ENCODE peak calls at places on chromosome 20, in nine cellular contexts. H, B, G, U, P, I, E, F and N are unnamed samples.

GRCh38 chr20:3995067-3995748 is 20.1 kb downstream of the RNF24 start:
- DNase-seq in H (no peak), B (no peak), G (no peak), U (no peak), P (no peak), I (no peak), E (no peak), F (no peak), N (no peak)

GRCh38 chr20:10553326-10553984 is 118.3 kb downstream of the SLX4IP start:
- DNase-seq in H (peak; percentile 79), B (peak; percentile 48), G (no peak), U (peak; percentile 77), P (peak; percentile 62), I (no peak), E (peak; percentile 15), F (peak; percentile 74), N (peak; percentile 72)

GRCh38 chr20:13904766-13905165 is 85.6 kb downstream of the SEL1L2 start:
- DNase-seq in H (no peak), B (no peak), G (no peak), U (no peak), P (no peak), I (no peak), E (no peak), F (no peak), N (no peak)

GRCh38 chr20:2006452-2007381 is 12.9 kb upstream of the PDYN start:
- DNase-seq in H (no peak), B (no peak), G (no peak), U (no peak), P (peak; percentile 32), I (no peak), E (peak; percentile 46), F (no peak), N (peak; percentile 27)

GRCh38 chr20:61451009-61451408 is 198.9 kb downstream of the CDH4 start:
- DNase-seq in H (no peak), B (no peak), G (no peak), U (no peak), P (no peak), I (no peak), E (no peak), F (no peak), N (no peak)

GRCh38 chr20:54037525-54037924 is 32.9 kb downstream of the BCAS1 start:
- DNase-seq in H (no peak), B (no peak), G (no peak), U (no peak), P (no peak), I (no peak), E (no peak), F (no peak), N (no peak)

GRCh38 chr20:43034981-43035724 is 154.6 kb downstream of the PTPRT start:
- DNase-seq in H (no peak), B (no peak), G (no peak), U (no peak), P (no peak), I (no peak), E (no peak), F (no peak), N (no peak)

GRCh38 chr20:46999821-47000465 is 105.3 kb downstream of the EYA2 start:
- DNase-seq in H (no peak), B (no peak), G (no peak), U (no peak), P (no peak), I (no peak), E (no peak), F (no peak), N (no peak)

GRCh38 chr20:8424010-8424409 is 291.9 kb downstream of the PLCB1 start:
- DNase-seq in H (no peak), B (no peak), G (no peak), U (no peak), P (no peak), I (no peak), E (no peak), F (no peak), N (no peak)

DNA sequence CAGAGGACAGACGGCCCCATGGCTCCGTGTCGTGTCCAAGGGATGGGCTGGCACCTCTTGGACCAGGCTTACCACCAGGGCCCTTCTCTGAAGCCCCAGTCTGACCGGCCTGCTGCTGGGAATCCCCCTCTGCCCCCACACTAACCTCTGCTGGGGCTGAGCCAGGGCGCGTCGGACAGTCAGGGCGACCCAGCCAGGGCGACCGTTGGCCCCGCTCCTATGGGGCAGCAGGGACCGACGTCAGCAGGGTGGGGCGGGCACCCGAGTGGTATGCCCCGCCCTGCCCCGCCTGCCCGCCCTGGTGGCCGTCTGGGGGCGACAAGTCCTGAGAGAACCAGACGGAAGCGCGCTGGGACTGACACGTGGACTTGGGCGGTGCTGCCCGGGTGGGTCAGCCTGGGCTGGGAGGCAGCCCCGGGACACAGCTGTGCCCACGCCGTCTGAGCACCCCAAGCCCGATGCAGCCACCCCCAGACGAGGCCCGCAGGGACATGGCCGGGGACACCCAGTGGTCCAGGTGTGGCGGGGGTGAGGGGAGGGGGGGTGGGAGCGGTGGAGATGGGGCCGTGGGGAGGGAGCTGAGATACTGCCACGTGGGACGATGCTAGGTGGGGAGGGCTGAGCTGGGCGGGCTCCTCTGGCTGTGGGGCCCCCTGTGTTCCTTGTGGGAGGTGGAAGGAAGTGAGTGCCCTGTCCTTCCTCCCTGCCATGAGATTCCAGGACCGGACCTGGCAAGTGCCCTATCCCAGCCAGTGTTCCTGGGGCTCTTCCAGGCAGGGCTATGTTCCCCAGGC is at the start of gene SLC17A9:
- DNase-seq in H (peak; percentile 87), B (peak; percentile 43), G (peak; percentile 91), U (peak; percentile 72), P (peak; percentile 89), I (no peak), E (no peak), F (peak; percentile 94), N (peak; percentile 84)
- TF ChIP-seq EP300 in H (no peak), B (no peak), G (no peak), U (no peak), P (no peak), I (no peak), E (no peak), F (no peak), N (no peak)

GRCh38 chr20:57396638-57397003 is 5.4 kb downstream of the RBM38 start:
- DNase-seq in H (no peak), B (no peak), G (no peak), U (peak; percentile 17), P (no peak), I (no peak), E (no peak), F (no peak), N (no peak)
- H3K36me3 ChIP-seq in H (peaks cover under 1% of the 10 kb centered on the region), B (no peaks in the 10 kb centered on the region), G (peaks cover 16% of the 10 kb centered on the region), U (no peaks in the 10 kb centered on the region), P (peaks cover 40% of the 10 kb centered on the region), I (peaks cover 15% of the 10 kb centered on the region), E (peaks cover 96% of the 10 kb centered on the region), F (no peaks in the 10 kb centered on the region), N (peaks cover 69% of the 10 kb centered on the region)

GRCh38 chr20:22418738-22419137 is 165.6 kb downstream of the FOXA2 start:
- DNase-seq in H (no peak), B (no peak), G (no peak), U (no peak), P (no peak), I (no peak), E (no peak), F (no peak), N (no peak)
- H3K4me1 ChIP-seq in H (no peaks in the 10 kb centered on the region), B (no peaks in the 10 kb centered on the region), G (no peaks in the 10 kb centered on the region), U (no peaks in the 10 kb centered on the region), P (no peaks in the 10 kb centered on the region), I (no peaks in the 10 kb centered on the region), E (peaks cover 39% of the 10 kb centered on the region), F (no peaks in the 10 kb centered on the region), N (no peaks in the 10 kb centered on the region)

GRCh38 chr20:59515906-59516209 is 88.5 kb upstream of the PHACTR3 start:
- DNase-seq in H (no peak), B (no peak), G (no peak), U (no peak), P (no peak), I (no peak), E (no peak), F (no peak), N (no peak)
- TF ChIP-seq EP300 in H (no peak), B (no peak), G (no peak), U (no peak), P (no peak), I (no peak), E (no peak), F (no peak), N (no peak)

DNA sequence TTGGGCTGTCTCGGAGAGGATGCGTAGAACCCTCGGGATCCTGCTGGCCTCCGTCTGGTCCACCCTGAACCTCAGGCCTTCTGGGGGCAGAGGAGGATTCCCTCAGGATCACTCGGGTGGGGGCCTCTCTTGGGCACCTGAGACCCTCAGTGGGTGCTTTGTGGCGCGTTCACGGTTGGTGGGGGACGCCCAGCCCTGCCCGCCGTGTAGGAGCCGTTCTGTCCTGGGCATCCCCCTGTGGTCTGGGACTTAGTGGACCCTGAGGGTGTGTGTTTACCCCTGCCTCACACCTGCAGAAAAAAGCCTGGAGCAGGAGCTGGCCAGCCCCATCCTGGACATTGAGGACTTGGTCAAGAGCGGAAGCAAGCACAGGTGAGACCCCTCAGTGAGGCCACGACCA is 7.6 kb downstream of the RTEL1 start:
- DNase-seq in H (no peak), B (no peak), G (no peak), U (no peak), P (no peak), I (no peak), E (no peak), F (no peak), N (no peak)
- H3K36me3 ChIP-seq in H (peaks cover 48% of the 10 kb centered on the region), B (peaks cover 16% of the 10 kb centered on the region), G (peaks cover 79% of the 10 kb centered on the region), U (no peaks in the 10 kb centered on the region), P (peaks cover 81% of the 10 kb centered on the region), I (peaks cover 2% of the 10 kb centered on the region), E (peaks cover 85% of the 10 kb centered on the region), F (no peaks in the 10 kb centered on the region), N (peaks cover 92% of the 10 kb centered on the region)

GRCh38 chr20:44596010-44596409 is 13.6 kb downstream of the PKIG start:
- DNase-seq in H (no peak), B (no peak), G (peak; percentile 24), U (no peak), P (no peak), I (no peak), E (no peak), F (no peak), N (no peak)
- H3K4me1 ChIP-seq in H (no peaks in the 10 kb centered on the region), B (peaks cover 24% of the 10 kb centered on the region), G (peaks cover 40% of the 10 kb centered on the region), U (peaks cover 23% of the 10 kb centered on the region), P (peaks cover 65% of the 10 kb centered on the region), I (peaks cover 24% of the 10 kb centered on the region), E (peaks cover 18% of the 10 kb centered on the region), F (peaks cover 36% of the 10 kb centered on the region), N (peaks cover 76% of the 10 kb centered on the region)

GRCh38 chr20:37265152-37265551 is 3.5 kb upstream of the GHRH start:
- DNase-seq in H (no peak), B (no peak), G (no peak), U (no peak), P (no peak), I (no peak), E (no peak), F (no peak), N (no peak)
- TF ChIP-seq EP300 in H (no peak), B (no peak), G (no peak), U (no peak), P (no peak), I (no peak), E (no peak), F (no peak), N (no peak)

DNA sequence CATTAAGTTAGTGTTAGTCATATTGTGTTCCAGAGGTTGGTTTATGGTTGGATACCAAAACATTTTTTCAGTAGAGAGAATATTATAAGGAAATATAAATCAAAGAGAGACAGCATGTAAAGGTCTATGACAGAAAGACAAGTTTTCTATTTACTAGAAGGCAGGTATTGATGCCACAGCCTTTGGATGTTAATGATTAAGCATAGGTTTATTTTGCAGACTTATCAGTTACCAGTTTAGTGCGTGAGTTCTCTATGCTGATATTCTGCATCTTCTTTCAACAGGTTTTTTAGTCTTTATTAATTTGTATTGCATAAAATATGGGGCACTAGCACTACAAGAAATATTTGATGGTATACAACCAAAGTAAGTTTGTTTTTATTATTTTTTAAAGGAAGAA is 45.6 kb downstream of the CSE1L start:
- DNase-seq in H (no peak), B (no peak), G (no peak), U (no peak), P (no peak), I (no peak), E (no peak), F (no peak), N (no peak)
- H3K36me3 ChIP-seq in H (peaks cover 39% of the 10 kb centered on the region), B (peaks cover 16% of the 10 kb centered on the region), G (peaks cover 95% of the 10 kb centered on the region), U (no peaks in the 10 kb centered on the region), P (peaks cover 99% of the 10 kb centered on the region), I (peaks cover 50% of the 10 kb centered on the region), E (peaks cover 99% of the 10 kb centered on the region), F (no peaks in the 10 kb centered on the region), N (peaks cover 100% of the 10 kb centered on the region)